ENCODE peak calls at places on chromosome 20, in six cellular contexts. I is HCT116, H is sigmoid colon, F is IMR-90, X is uterus, O is testis. W is an unnamed sample.

GRCh38 chr20:24959591-24960301 is 10.7 kb downstream of the CST7 start:
- DNase-seq in I (no peak), H (peak; percentile 59), F (no peak), X (no peak), O (no peak), W (no peak)

GRCh38 chr20:57622579-57623381 is 2.6 kb upstream of the ZBP1 start:
- DNase-seq in I (peak; percentile 45), H (no peak), F (peak; percentile 37), X (peak; percentile 36), O (peak; percentile 44), W (peak; percentile 54)

GRCh38 chr20:41632896-41633295 is 14.7 kb upstream of the CHD6 start:
- DNase-seq in I (no peak), H (no peak), F (peak; percentile 52), X (no peak), O (no peak), W (no peak)

GRCh38 chr20:45061244-45061643 is 39.7 kb downstream of the KCNS1 start:
- DNase-seq in I (peak; percentile 26), H (no peak), F (peak; percentile 93), X (no peak), O (no peak), W (no peak)

GRCh38 chr20:30812739-30813411 is 444.6 kb upstream of the DEFB115 start:
- DNase-seq in I (no peak), H (no peak), F (no peak), X (no peak), O (no peak), W (no peak)

GRCh38 chr20:5612476-5613291 is 137.5 kb upstream of the SHLD1 start:
- DNase-seq in I (no peak), H (no peak), F (peak; percentile 85), X (no peak), O (no peak), W (peak; percentile 72)

GRCh38 chr20:45987108-45987780 is 15.2 kb upstream of the ZNF335 start:
- DNase-seq in I (peak; percentile 61), H (peak; percentile 77), F (peak; percentile 45), X (peak; percentile 48), O (peak; percentile 84), W (peak; percentile 67)

GRCh38 chr20:56778765-56779195 is 149.7 kb downstream of the TFAP2C start:
- DNase-seq in I (no peak), H (no peak), F (peak; percentile 42), X (no peak), O (peak; percentile 65), W (peak; percentile 74)

GRCh38 chr20:40110241-40110910 is 578.7 kb downstream of the MAFB start:
- DNase-seq in I (no peak), H (no peak), F (no peak), X (peak; percentile 14), O (no peak), W (no peak)

GRCh38 chr20:44471481-44471882 is 4.2 kb upstream of the TTPAL start:
- DNase-seq in I (no peak), H (no peak), F (peak; percentile 44), X (no peak), O (no peak), W (no peak)

GRCh38 chr20:37868998-37869861 is 33.7 kb upstream of the VSTM2L start:
- DNase-seq in I (no peak), H (no peak), F (no peak), X (no peak), O (no peak), W (no peak)

GRCh38 chr20:58433029-58433657 is 44.1 kb downstream of the VAPB start:
- DNase-seq in I (no peak), H (no peak), F (no peak), X (no peak), O (no peak), W (no peak)

GRCh38 chr20:11229772-11230171 is 556.0 kb upstream of the JAG1 start:
- DNase-seq in I (peak; percentile 34), H (no peak), F (peak; percentile 99), X (peak; percentile 39), O (peak; percentile 45), W (peak; percentile 4)

GRCh38 chr20:62739581-62740285 is 31.1 kb downstream of the NTSR1 start:
- DNase-seq in I (no peak), H (peak; percentile 69), F (no peak), X (no peak), O (no peak), W (peak; percentile 1)

GRCh38 chr20:37316116-37316774 is 26.8 kb downstream of the MANBAL start:
- DNase-seq in I (no peak), H (no peak), F (no peak), X (no peak), O (no peak), W (no peak)

GRCh38 chr20:20079102-20079784 is 26.9 kb downstream of the CFAP61 start:
- DNase-seq in I (no peak), H (no peak), F (no peak), X (no peak), O (no peak), W (no peak)

GRCh38 chr20:61499859-61500258 is 247.8 kb downstream of the CDH4 start:
- DNase-seq in I (no peak), H (no peak), F (peak; percentile 7), X (no peak), O (no peak), W (no peak)

GRCh38 chr20:63441136-63441776 is 31.2 kb downstream of the KCNQ2 start:
- DNase-seq in I (no peak), H (no peak), F (no peak), X (no peak), O (no peak), W (no peak)

GRCh38 chr20:44247676-44248419 is 740 bp downstream of the GDAP1L1 start:
- DNase-seq in I (no peak), H (no peak), F (peak; percentile 15), X (peak; percentile 19), O (peak; percentile 34), W (peak; percentile 47)

GRCh38 chr20:16615199-16615598 is 42.0 kb upstream of the KIF16B start:
- DNase-seq in I (no peak), H (no peak), F (peak; percentile 92), X (peak; percentile 19), O (no peak), W (no peak)

GRCh38 chr20:62570897-62571666 is 71.2 kb upstream of the SLCO4A1 start:
- DNase-seq in I (no peak), H (no peak), F (no peak), X (no peak), O (no peak), W (no peak)

GRCh38 chr20:36098364-36098763 is 56.2 kb upstream of the EPB41L1 start:
- DNase-seq in I (no peak), H (no peak), F (peak; percentile 40), X (no peak), O (peak; percentile 42), W (peak; percentile 44)

GRCh38 chr20:35467339-35468224 is 12.2 kb downstream of the CEP250 start:
- DNase-seq in I (peak; percentile 21), H (peak; percentile 72), F (peak; percentile 64), X (peak; percentile 72), O (no peak), W (no peak)

GRCh38 chr20:63134201-63134612 is 81.7 kb downstream of the YTHDF1 start:
- DNase-seq in I (no peak), H (peak; percentile 52), F (no peak), X (no peak), O (peak; percentile 59), W (no peak)

GRCh38 chr20:3404402-3404801 is 3.1 kb downstream of the DNAAF9 start:
- DNase-seq in I (no peak), H (no peak), F (peak; percentile 34), X (no peak), O (no peak), W (no peak)

DNA sequence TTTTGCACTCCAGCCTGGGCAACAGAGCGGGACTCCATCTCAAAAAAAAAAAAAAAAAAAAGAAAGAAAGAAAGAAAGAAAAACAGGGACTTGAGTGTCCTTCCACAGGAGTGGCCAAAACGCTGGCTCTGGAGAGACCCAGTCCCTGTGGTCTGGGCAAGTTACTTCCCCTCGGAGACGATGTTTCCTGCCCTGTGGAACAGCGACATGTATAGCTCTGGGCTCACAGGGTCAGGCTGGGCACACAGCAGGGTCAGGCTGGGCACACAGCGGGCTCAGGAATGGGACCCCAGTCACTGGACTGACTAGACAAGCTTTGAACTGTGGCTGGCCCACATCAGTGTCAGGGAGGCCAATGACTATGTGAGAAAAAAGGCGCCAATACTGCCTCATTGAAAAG is 110.7 kb downstream of the ASXL1 start:
- DNase-seq in I (no peak), H (no peak), F (no peak), X (no peak), O (no peak), W (no peak)
- H3K27ac ChIP-seq in I (no peak overlapping the region), H (peak overlapping the region; percentile 62), F (no peak overlapping the region), X (no peak overlapping the region), O (no peak overlapping the region), W (peak overlapping the region; percentile 21)

GRCh38 chr20:54140927-54141566 is 32.7 kb downstream of the CYP24A1 start:
- DNase-seq in I (no peak), H (no peak), F (peak; percentile 58), X (no peak), O (no peak), W (no peak)

GRCh38 chr20:54148947-54149764 is 24.6 kb downstream of the CYP24A1 start:
- DNase-seq in I (peak; percentile 93), H (no peak), F (no peak), X (no peak), O (no peak), W (no peak)

GRCh38 chr20:54140486-54140885 is 33.3 kb downstream of the CYP24A1 start:
- DNase-seq in I (no peak), H (no peak), F (no peak), X (no peak), O (no peak), W (no peak)

GRCh38 chr20:54146672-54147071 is 27.1 kb downstream of the CYP24A1 start:
- DNase-seq in I (no peak), H (no peak), F (no peak), X (no peak), O (no peak), W (no peak)

GRCh38 chr20:54144847-54145246 is 28.9 kb downstream of the CYP24A1 start:
- DNase-seq in I (no peak), H (no peak), F (no peak), X (no peak), O (no peak), W (no peak)
- H3K9me3 ChIP-seq in I (peaks cover 5% of the 10 kb centered on the region), H (peaks cover 4% of the 10 kb centered on the region), F (peaks cover 3% of the 10 kb centered on the region), X (no peaks in the 10 kb centered on the region), O (no peaks in the 10 kb centered on the region), W (no peaks in the 10 kb centered on the region)

DNA sequence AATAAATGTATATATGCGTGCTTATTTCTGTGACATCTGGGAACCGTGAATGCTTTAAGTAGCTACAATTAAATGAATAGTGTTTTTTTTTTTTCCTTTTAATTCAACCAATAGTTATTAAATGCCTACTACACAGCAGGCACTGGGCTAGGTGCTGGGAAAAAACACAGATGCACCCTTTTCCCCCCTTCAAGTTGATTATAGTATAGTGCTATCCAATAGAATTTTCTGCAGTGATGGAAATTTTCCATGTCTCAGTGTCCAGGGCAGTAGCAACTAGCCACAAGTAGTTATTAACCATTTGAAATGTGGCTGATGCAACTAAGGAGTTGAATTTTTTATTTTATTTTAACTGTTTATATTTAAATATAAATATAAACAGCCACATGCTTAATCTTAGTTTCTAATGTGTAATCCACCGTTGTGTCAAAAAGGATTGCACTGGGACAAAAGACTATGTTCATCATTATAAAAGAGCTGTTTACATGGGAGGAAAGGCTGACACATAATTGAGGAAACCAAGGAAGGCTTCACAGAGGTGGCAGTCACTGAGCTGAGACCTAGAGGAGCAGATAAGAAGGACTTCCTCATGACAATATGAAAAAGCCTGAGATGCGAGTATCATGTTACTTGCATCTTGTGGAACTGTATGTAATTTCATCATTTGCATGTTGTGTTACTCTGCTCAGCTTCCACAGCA is 261.3 kb upstream of the PLCB4 start:
- DNase-seq in I (no peak), H (no peak), F (no peak), X (no peak), O (no peak), W (no peak)
- TF ChIP-seq POLR2A in I (no peak), H (no peak), F (no peak), X (no peak), O (no peak), W (no peak)

GRCh38 chr20:608970-609369 is 1.1 kb downstream of the TCF15 start:
- DNase-seq in I (no peak), H (no peak), F (no peak), X (no peak), O (no peak), W (no peak)
- H3K27ac ChIP-seq in I (no peak overlapping the region), H (peak overlapping the region; percentile 27), F (no peak overlapping the region), X (no peak overlapping the region), O (no peak overlapping the region), W (no peak overlapping the region)

W was measured in thyroid gland.